ENCODE peak calls at places on chromosomes 3 and 15, in five cellular contexts. One of them, this sample, is unnamed.
A peak's percentile ranks its signal among the peaks of the same experiment; 100 is the strongest.

GRCh38 chr15:76939715-76940114 is 8.2 kb downstream of the RCN2 start:
- DNase-seq in CD4-positive, alpha-beta memory T cell: no peak
- DNase-seq in NCI-H1694 treated with DMSO at 0.1 percent for 48 hours: no peak
- DNase-seq in Karpas-422: no peak
- DNase-seq in activated naive CD8-positive, alpha-beta T cell treated with anti-CD3 and anti-CD28 coated beads, Interleukin-2, amount 50 U/mL, for 24 hours: no peak
- DNase-seq in this sample: no peak

GRCh38 chr15:68298882-68299381 is 21.4 kb downstream of the FEM1B start:
- DNase-seq in NCI-H1694 treated with DMSO at 0.1 percent for 48 hours: no peak
- DNase-seq in Karpas-422: peak; percentile 93
- DNase-seq in activated naive CD8-positive, alpha-beta T cell treated with anti-CD3 and anti-CD28 coated beads, Interleukin-2, amount 50 U/mL, for 24 hours: no peak
- DNase-seq in CD4-positive, alpha-beta memory T cell: peak; percentile 39
- DNase-seq in this sample: no peak

GRCh38 chr3:47781326-47781684 is 388 bp downstream of the SMARCC1 start:
- DNase-seq in NCI-H1694 treated with DMSO at 0.1 percent for 48 hours: no peak
- DNase-seq in activated naive CD8-positive, alpha-beta T cell treated with anti-CD3 and anti-CD28 coated beads, Interleukin-2, amount 50 U/mL, for 24 hours: peak; percentile 74
- DNase-seq in Karpas-422: peak; percentile 81
- DNase-seq in CD4-positive, alpha-beta memory T cell: peak; percentile 65
- DNase-seq in this sample: no peak

GRCh38 chr3:169812844-169813677 is at the start of the genes LRRC34 and LRRIQ4:
- DNase-seq in activated naive CD8-positive, alpha-beta T cell treated with anti-CD3 and anti-CD28 coated beads, Interleukin-2, amount 50 U/mL, for 24 hours: peak; percentile 80
- DNase-seq in CD4-positive, alpha-beta memory T cell: peak; percentile 45
- DNase-seq in Karpas-422: peak; percentile 95
- DNase-seq in NCI-H1694 treated with DMSO at 0.1 percent for 48 hours: peak; percentile 72
- DNase-seq in this sample: no peak

GRCh38 chr15:58438956-58439355 is 7.2 kb downstream of the LIPC start:
- DNase-seq in CD4-positive, alpha-beta memory T cell: peak; percentile 11
- DNase-seq in NCI-H1694 treated with DMSO at 0.1 percent for 48 hours: peak; percentile 50
- DNase-seq in Karpas-422: peak; percentile 49
- DNase-seq in activated naive CD8-positive, alpha-beta T cell treated with anti-CD3 and anti-CD28 coated beads, Interleukin-2, amount 50 U/mL, for 24 hours: no peak
- DNase-seq in this sample: peak; percentile 27

GRCh38 chr3:127234784-127235183 is 41.9 kb downstream of the PRR23E start:
- DNase-seq in CD4-positive, alpha-beta memory T cell: no peak
- DNase-seq in Karpas-422: no peak
- DNase-seq in NCI-H1694 treated with DMSO at 0.1 percent for 48 hours: no peak
- DNase-seq in activated naive CD8-positive, alpha-beta T cell treated with anti-CD3 and anti-CD28 coated beads, Interleukin-2, amount 50 U/mL, for 24 hours: no peak
- DNase-seq in this sample: no peak

GRCh38 chr3:40970067-40970466 is 229.2 kb upstream of the CTNNB1 start:
- DNase-seq in NCI-H1694 treated with DMSO at 0.1 percent for 48 hours: no peak
- DNase-seq in CD4-positive, alpha-beta memory T cell: no peak
- DNase-seq in Karpas-422: no peak
- DNase-seq in activated naive CD8-positive, alpha-beta T cell treated with anti-CD3 and anti-CD28 coated beads, Interleukin-2, amount 50 U/mL, for 24 hours: no peak
- DNase-seq in this sample: no peak

GRCh38 chr3:5136619-5137429 is 14.7 kb downstream of the ARL8B start:
- DNase-seq in Karpas-422: peak; percentile 77
- DNase-seq in activated naive CD8-positive, alpha-beta T cell treated with anti-CD3 and anti-CD28 coated beads, Interleukin-2, amount 50 U/mL, for 24 hours: no peak
- DNase-seq in NCI-H1694 treated with DMSO at 0.1 percent for 48 hours: no peak
- DNase-seq in CD4-positive, alpha-beta memory T cell: peak; percentile 62
- DNase-seq in this sample: peak; percentile 33

GRCh38 chr3:12993623-12994356 is 79.4 kb downstream of the IQSEC1 start:
- DNase-seq in CD4-positive, alpha-beta memory T cell: no peak
- DNase-seq in activated naive CD8-positive, alpha-beta T cell treated with anti-CD3 and anti-CD28 coated beads, Interleukin-2, amount 50 U/mL, for 24 hours: no peak
- DNase-seq in Karpas-422: no peak
- DNase-seq in NCI-H1694 treated with DMSO at 0.1 percent for 48 hours: no peak
- DNase-seq in this sample: no peak

GRCh38 chr3:38640661-38641441 is 8.6 kb downstream of the SCN5A start:
- DNase-seq in Karpas-422: no peak
- DNase-seq in CD4-positive, alpha-beta memory T cell: no peak
- DNase-seq in NCI-H1694 treated with DMSO at 0.1 percent for 48 hours: no peak
- DNase-seq in activated naive CD8-positive, alpha-beta T cell treated with anti-CD3 and anti-CD28 coated beads, Interleukin-2, amount 50 U/mL, for 24 hours: no peak
- DNase-seq in this sample: no peak

GRCh38 chr3:117903226-117903625 is 1131.4 kb downstream of the IGSF11 start:
- DNase-seq in Karpas-422: no peak
- DNase-seq in CD4-positive, alpha-beta memory T cell: no peak
- DNase-seq in activated naive CD8-positive, alpha-beta T cell treated with anti-CD3 and anti-CD28 coated beads, Interleukin-2, amount 50 U/mL, for 24 hours: no peak
- DNase-seq in NCI-H1694 treated with DMSO at 0.1 percent for 48 hours: no peak
- DNase-seq in this sample: no peak

GRCh38 chr3:69454204-69454787 is 68.4 kb upstream of the FRMD4B start:
- DNase-seq in Karpas-422: no peak
- DNase-seq in CD4-positive, alpha-beta memory T cell: no peak
- DNase-seq in NCI-H1694 treated with DMSO at 0.1 percent for 48 hours: no peak
- DNase-seq in activated naive CD8-positive, alpha-beta T cell treated with anti-CD3 and anti-CD28 coated beads, Interleukin-2, amount 50 U/mL, for 24 hours: no peak
- DNase-seq in this sample: no peak

GRCh38 chr15:60208708-60209107 is 189.1 kb downstream of the ANXA2 start:
- DNase-seq in NCI-H1694 treated with DMSO at 0.1 percent for 48 hours: peak; percentile 66
- DNase-seq in activated naive CD8-positive, alpha-beta T cell treated with anti-CD3 and anti-CD28 coated beads, Interleukin-2, amount 50 U/mL, for 24 hours: no peak
- DNase-seq in Karpas-422: no peak
- DNase-seq in CD4-positive, alpha-beta memory T cell: no peak
- DNase-seq in this sample: peak; percentile 95

This sample was measured in cerebellar cortex.